ENCODE peak calls at places on chromosomes 4 and X, in four cellular contexts. O is tibial artery, D is left lung, M is fibroblast of lung. V is an unnamed sample.

GRCh38 chrX:96707829-96708228 is 23.2 kb downstream of the DIAPH2 start:
- DNase-seq in O (no peak), D (no peak), M (no peak), V (no peak)

GRCh38 chr4:186724861-186725419 is 1.3 kb upstream of the FAT1 start:
- DNase-seq in M (peak; percentile 46), D (no peak), O (no peak), V (peak; percentile 46)

GRCh38 chrX:11464836-11465458 is 171.7 kb downstream of the AMELX start:
- DNase-seq in O (no peak), D (no peak), M (no peak), V (no peak)

GRCh38 chr4:41509411-41510008 is 28.4 kb upstream of the LIMCH1 start:
- DNase-seq in M (no peak), D (no peak), O (peak; percentile 71), V (no peak)

GRCh38 chr4:4574052-4574451 is 32.2 kb upstream of the STX18 start:
- DNase-seq in O (no peak), D (no peak), M (no peak), V (no peak)

GRCh38 chr4:175253184-175253902 is 335.2 kb downstream of the ADAM29 start:
- DNase-seq in M (no peak), D (no peak), O (no peak), V (no peak)

GRCh38 chrX:107775734-107776511 is at the start of gene TSC22D3:
- DNase-seq in D (peak; percentile 83), M (peak; percentile 79), O (peak; percentile 94), V (peak; percentile 83)

GRCh38 chr4:23034726-23035125 is 342.0 kb downstream of the GBA3 start:
- DNase-seq in M (no peak), O (no peak), D (no peak), V (no peak)

GRCh38 chrX:21956783-21957182 is 16.3 kb downstream of the SMS start:
- DNase-seq in M (no peak), D (no peak), O (no peak), V (no peak)

GRCh38 chr4:4269326-4269725 is 20.6 kb downstream of the LYAR start:
- DNase-seq in D (no peak), O (no peak), M (no peak), V (no peak)

GRCh38 chr4:59161249-59161648 is 2038.9 kb upstream of the ADGRL3 start:
- DNase-seq in O (no peak), D (no peak), M (no peak), V (no peak)

GRCh38 chr4:38166082-38166481 is 205.9 kb downstream of the PTTG2 start:
- DNase-seq in M (no peak), D (no peak), O (no peak), V (no peak)

GRCh38 chr4:85606505-85606904 is 131.6 kb downstream of the ARHGAP24 start:
- DNase-seq in M (no peak), D (no peak), O (no peak), V (no peak)

GRCh38 chrX:128699716-128700285 is 647.6 kb upstream of the ACTRT1 start:
- DNase-seq in O (no peak), M (no peak), D (no peak), V (no peak)

GRCh38 chr4:93828332-93828829 is at the start of gene ATOH1:
- DNase-seq in M (peak; percentile 23), D (no peak), O (no peak), V (no peak)

GRCh38 chr4:97498875-97499274 is 644.4 kb downstream of the STPG2 start:
- DNase-seq in O (no peak), M (no peak), D (no peak), V (peak; percentile 39)

GRCh38 chr4:65825121-65825520 is 154.8 kb upstream of the EPHA5 start:
- DNase-seq in D (no peak), M (no peak), O (no peak), V (no peak)

DNA sequence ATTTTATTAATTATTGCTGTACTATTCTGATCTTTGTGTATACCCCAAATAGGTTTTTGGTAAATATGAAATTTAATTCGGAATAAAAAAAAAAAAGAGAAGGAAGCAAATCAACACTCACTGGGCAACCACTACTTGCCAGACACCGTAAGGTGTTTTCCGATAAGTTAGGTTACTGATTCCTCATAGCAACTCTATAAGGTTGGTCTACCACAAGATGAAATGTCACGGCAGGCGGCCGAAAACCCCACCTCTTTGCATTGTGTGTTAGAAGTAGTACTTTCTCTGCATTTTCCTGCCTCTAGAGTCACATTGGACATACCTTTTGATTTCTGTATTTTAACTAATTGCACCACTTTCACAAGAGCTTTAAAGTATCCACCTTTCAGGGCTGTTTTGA is 44.5 kb upstream of the RASGEF1B start:
- DNase-seq in O (no peak), D (no peak), M (no peak), V (no peak)
- H3K4me1 ChIP-seq in O (no peaks in the 10 kb centered on the region), D (peaks cover 4% of the 10 kb centered on the region), M (no peaks in the 10 kb centered on the region), V (no peaks in the 10 kb centered on the region)

DNA sequence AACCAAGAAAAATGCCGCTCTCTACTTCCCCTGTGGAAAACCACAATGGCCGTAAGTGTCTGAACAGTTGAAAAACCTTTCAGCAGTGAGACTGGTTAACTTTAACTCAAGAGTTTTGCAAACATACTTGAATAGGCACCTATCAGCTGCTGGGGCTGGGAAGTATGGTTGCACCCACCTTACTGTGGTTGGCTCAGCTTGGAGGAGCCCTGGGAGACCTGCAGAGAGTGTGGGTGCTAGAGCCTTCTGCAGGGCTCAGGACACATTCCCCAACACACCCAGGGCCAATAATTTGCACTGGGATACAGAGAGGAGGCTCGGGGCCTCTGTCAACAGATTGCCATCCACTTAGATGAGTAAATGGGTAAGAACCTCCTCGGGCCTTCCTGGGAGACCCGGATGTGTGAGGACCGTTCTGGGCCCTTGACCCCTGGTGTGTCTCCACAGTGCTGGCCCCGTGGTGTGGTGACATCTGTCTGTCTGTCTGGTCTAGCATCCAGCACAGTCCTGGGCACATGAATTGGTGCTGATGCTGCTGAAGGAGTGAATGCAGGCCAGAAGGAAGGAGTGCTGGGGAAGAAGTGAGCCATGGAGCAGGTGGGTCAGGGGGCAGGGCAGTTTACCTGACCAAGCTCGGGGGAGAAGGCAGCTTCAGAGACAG is 46.5 kb downstream of the MAGEA1 start:
- DNase-seq in M (no peak), D (peak; percentile 53), O (no peak), V (no peak)
- H3K4me1 ChIP-seq in M (no peaks in the 10 kb centered on the region), D (no peaks in the 10 kb centered on the region), O (no peaks in the 10 kb centered on the region), V (no peaks in the 10 kb centered on the region)

DNA sequence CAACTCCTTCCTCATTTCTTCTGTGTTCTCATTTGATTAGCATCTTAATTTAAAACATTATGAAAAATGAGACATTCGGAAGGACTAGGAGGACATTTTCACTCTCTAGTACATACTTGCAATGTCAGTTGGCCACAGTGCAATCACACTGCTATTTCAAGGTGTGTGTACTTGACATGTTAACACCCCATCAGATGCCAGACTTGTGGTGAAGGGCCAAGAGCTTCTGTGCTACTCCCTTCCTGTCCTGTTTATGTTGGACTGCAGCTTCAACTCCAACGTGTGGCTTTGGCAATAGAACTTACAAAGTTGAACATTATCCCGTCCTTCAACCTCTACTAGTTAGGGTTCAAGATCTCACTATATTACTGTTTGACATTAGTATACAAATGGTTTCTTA is 221.0 kb downstream of the PALLD start:
- DNase-seq in D (no peak), M (peak; percentile 58), O (no peak), V (peak; percentile 66)
- H3K4me1 ChIP-seq in D (peaks cover 4% of the 10 kb centered on the region), M (peaks cover 9% of the 10 kb centered on the region), O (peaks cover 22% of the 10 kb centered on the region), V (peaks cover 24% of the 10 kb centered on the region)

GRCh38 chrX:94645727-94646126 is 971.7 kb downstream of the FAM133A start:
- DNase-seq in D (no peak), M (no peak), O (no peak), V (no peak)
- H3K4me1 ChIP-seq in D (no peaks in the 10 kb centered on the region), M (no peaks in the 10 kb centered on the region), O (no peaks in the 10 kb centered on the region), V (no peaks in the 10 kb centered on the region)

V was measured in cardiac muscle cell.